ENCODE peak calls at places on chromosome 16, in seven cellular contexts. H, Q, K, C, Y, T and L are unnamed samples.

GRCh38 chr16:27520982-27521673 is 28.6 kb downstream of the GTF3C1 start:
- DNase-seq in T (no peak), H (peak; percentile 41), Y (peak; percentile 80), Q (peak; percentile 87), K (no peak), C (no peak), L (no peak)

GRCh38 chr16:87538594-87538993 is 45.8 kb upstream of the ZCCHC14 start:
- DNase-seq in Y (peak; percentile 85), T (no peak), K (no peak), H (no peak), Q (no peak), C (peak; percentile 96), L (no peak)

GRCh38 chr16:89174877-89175276 is 3.3 kb downstream of the CDH15 start:
- DNase-seq in C (no peak), H (peak; percentile 43), Q (no peak), K (no peak), T (no peak), Y (no peak), L (no peak)

GRCh38 chr16:1290032-1290431 is 19.4 kb upstream of the UBE2I start:
- DNase-seq in H (no peak), Y (no peak), T (no peak), C (peak; percentile 30), K (no peak), Q (no peak), L (no peak)

GRCh38 chr16:14301150-14302030 is 230.3 kb downstream of the MRTFB start:
- DNase-seq in H (no peak), Q (peak; percentile 57), Y (no peak), K (no peak), T (peak; percentile 18), C (peak; percentile 68), L (no peak)

GRCh38 chr16:89690392-89690901 is 4.0 kb downstream of the CDK10 start:
- DNase-seq in C (no peak), H (no peak), Q (no peak), Y (no peak), K (no peak), T (no peak), L (no peak)

GRCh38 chr16:55508941-55509920 is at the start of gene LPCAT2:
- DNase-seq in T (peak; percentile 73), Q (peak; percentile 82), Y (peak; percentile 92), K (peak; percentile 17), H (peak; percentile 86), C (peak; percentile 93), L (no peak)

GRCh38 chr16:12573730-12574383 is 229.8 kb downstream of the CPPED1 start:
- DNase-seq in H (peak; percentile 2), Q (peak; percentile 21), Y (no peak), K (no peak), T (peak; percentile 61), C (peak; percentile 43), L (no peak)

GRCh38 chr16:4580245-4580644 is 24.1 kb downstream of the C16orf96 start:
- DNase-seq in H (peak; percentile 11), K (no peak), Y (no peak), T (peak; percentile 87), Q (no peak), C (peak; percentile 56), L (no peak)

GRCh38 chr16:86363836-86364618 is 146.3 kb upstream of the FOXF1 start:
- DNase-seq in T (no peak), K (no peak), H (no peak), Y (no peak), Q (no peak), C (peak; percentile 15), L (no peak)

GRCh38 chr16:57145964-57146647 is 39.7 kb downstream of the PSME3IP1 start:
- DNase-seq in Y (no peak), Q (no peak), K (no peak), C (no peak), T (no peak), H (no peak), L (no peak)

GRCh38 chr16:80167657-80168056 is 373.1 kb upstream of the DYNLRB2 start:
- DNase-seq in T (peak; percentile 45), Y (no peak), Q (no peak), K (no peak), C (no peak), H (no peak), L (no peak)

GRCh38 chr16:11379420-11379819 is 34.2 kb downstream of the RMI2 start:
- DNase-seq in H (no peak), K (no peak), C (peak; percentile 43), T (peak; percentile 57), Q (no peak), Y (no peak), L (no peak)

GRCh38 chr16:27461483-27462171 is 59.7 kb downstream of the IL21R start:
- DNase-seq in T (no peak), K (no peak), Q (no peak), Y (no peak), C (no peak), H (peak; percentile 37), L (no peak)

GRCh38 chr16:83937922-83938875 is 14.8 kb upstream of the OSGIN1 start:
- DNase-seq in Q (no peak), H (no peak), K (no peak), Y (no peak), T (no peak), C (no peak), L (no peak)

GRCh38 chr16:7334801-7335560 is 2.3 kb downstream of the RBFOX1 start:
- DNase-seq in H (no peak), K (no peak), Q (no peak), Y (no peak), C (no peak), T (no peak), L (no peak)

GRCh38 chr16:8675183-8676159 is 1.1 kb downstream of the ABAT start:
- DNase-seq in T (no peak), K (no peak), Q (no peak), Y (no peak), C (peak; percentile 14), H (no peak), L (peak; percentile 27)

GRCh38 chr16:17068524-17068923 is 402.2 kb downstream of the XYLT1 start:
- DNase-seq in K (no peak), Y (no peak), H (no peak), C (no peak), Q (no peak), T (no peak), L (no peak)

GRCh38 chr16:67357561-67357960 is 30.9 kb downstream of the LRRC36 start:
- DNase-seq in Y (no peak), Q (no peak), C (no peak), K (no peak), H (no peak), T (no peak), L (no peak)

DNA sequence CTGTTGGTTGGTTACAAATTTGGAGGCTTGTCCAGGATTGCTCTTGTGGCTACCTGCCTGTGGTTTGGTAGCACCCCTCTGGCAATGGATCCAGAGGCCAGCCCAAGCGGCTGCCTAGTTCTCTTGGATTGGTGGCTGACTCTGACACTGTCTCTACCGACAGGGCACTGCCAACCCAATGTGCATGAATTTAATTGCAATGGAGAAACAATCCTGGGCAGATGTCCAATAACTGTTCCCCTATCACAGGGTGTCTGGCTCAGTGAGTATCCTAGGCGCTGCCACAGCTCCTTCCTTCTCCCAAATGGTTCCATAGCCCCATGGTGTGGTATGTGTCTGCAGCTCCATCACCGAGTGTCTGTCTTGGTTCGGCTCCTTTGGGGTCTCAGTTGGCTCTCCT is 19.5 kb downstream of the N4BP1 start:
- DNase-seq in C (no peak), Q (no peak), H (no peak), Y (no peak), K (no peak), T (no peak), L (no peak)
- H3K9me3 ChIP-seq in C (no peaks in the 10 kb centered on the region), Q (no peaks in the 10 kb centered on the region), H (no peaks in the 10 kb centered on the region), Y (no peaks in the 10 kb centered on the region), K (no peaks in the 10 kb centered on the region), T (peaks cover 16% of the 10 kb centered on the region), L (no peaks in the 10 kb centered on the region)

GRCh38 chr16:75169899-75170405 is 21.6 kb downstream of the ZFP1 start:
- DNase-seq in Y (no peak), K (no peak), C (no peak), T (no peak), H (no peak), Q (no peak), L (no peak)
- H3K9me3 ChIP-seq in Y (peaks cover 70% of the 10 kb centered on the region), K (peaks cover 31% of the 10 kb centered on the region), C (peaks cover 30% of the 10 kb centered on the region), T (peaks cover 32% of the 10 kb centered on the region), H (peaks cover 3% of the 10 kb centered on the region), Q (peaks cover 49% of the 10 kb centered on the region), L (peaks cover 22% of the 10 kb centered on the region)

GRCh38 chr16:35142147-35142808 is 1682.9 kb downstream of the TP53TG3F start:
- DNase-seq in H (no peak), C (no peak), T (no peak), K (no peak), Y (no peak), Q (no peak), L (no peak)

GRCh38 chr16:35142809-35143192 is 1683.4 kb downstream of the TP53TG3F start:
- DNase-seq in Y (no peak), K (no peak), C (no peak), Q (no peak), T (no peak), H (no peak), L (no peak)

GRCh38 chr16:35141303-35141702 is 1681.9 kb downstream of the TP53TG3F start:
- DNase-seq in H (no peak), T (no peak), K (no peak), Q (no peak), C (no peak), Y (no peak), L (no peak)

GRCh38 chr16:35144212-35144932 is 1685.0 kb downstream of the TP53TG3F start:
- DNase-seq in C (no peak), K (no peak), T (no peak), Y (no peak), Q (no peak), H (no peak), L (no peak)

DNA sequence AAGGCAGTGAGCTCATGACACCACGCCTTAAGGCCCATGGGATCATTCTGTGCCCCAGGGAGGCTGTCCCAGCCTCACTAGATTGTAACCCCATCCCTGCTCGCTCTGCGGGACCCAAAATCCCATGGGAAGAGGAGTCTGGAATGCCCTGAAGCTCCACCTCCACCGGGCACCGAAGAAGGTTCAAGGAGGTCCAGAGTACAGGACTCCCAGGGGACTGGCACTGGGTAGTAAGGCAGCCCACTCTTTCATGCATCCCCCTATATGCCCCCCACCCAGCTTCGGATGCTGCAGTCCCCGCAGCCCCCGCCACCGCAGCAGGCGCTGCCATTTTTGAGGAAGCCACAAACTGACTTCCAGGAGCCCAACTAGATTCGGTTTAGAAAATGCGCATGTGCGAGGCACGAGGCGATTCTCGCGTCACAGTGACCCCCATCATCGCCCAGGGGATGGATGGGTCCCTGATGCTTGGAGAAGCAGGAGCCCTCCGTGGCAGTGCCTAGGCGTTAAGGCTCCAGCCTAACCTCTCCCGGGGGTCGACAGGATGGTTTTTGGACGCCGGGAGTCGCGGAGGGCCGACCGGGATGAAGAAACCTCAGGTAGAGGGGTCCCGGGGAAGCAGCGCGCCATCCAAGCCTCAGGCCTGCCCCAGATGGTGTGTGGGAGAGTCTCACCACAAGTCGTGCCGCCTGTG is 1681.0 kb downstream of the TP53TG3F start:
- DNase-seq in K (no peak), H (no peak), C (no peak), Q (no peak), T (no peak), Y (no peak), L (no peak)
- H3K9me3 ChIP-seq in K (no peaks in the 10 kb centered on the region), H (no peaks in the 10 kb centered on the region), C (no peaks in the 10 kb centered on the region), Q (no peaks in the 10 kb centered on the region), T (no peaks in the 10 kb centered on the region), Y (no peaks in the 10 kb centered on the region), L (no peaks in the 10 kb centered on the region)

DNA sequence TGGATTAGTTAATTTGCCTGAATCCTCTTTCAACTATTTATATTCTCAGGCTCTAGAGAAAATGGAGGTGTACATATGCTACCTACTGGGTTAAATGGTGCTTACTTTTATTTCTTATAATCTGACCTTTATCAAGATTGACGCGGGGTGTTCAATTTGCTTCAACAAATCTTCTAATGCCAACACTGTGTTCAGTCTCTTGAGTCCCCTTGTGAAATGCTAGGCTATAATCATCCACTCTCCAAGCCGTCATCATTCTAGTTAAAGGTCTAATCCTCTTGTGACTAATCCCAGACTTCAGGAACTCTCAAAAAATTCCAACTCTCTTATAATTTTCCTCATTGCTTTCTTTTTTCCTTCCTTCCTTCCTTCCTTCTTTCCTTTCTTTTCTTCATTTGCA is 1396.2 kb downstream of the CDH8 start:
- DNase-seq in Q (no peak), Y (no peak), H (no peak), T (no peak), K (no peak), C (no peak), L (no peak)
- H3K9me3 ChIP-seq in Q (no peaks in the 10 kb centered on the region), Y (no peaks in the 10 kb centered on the region), H (no peaks in the 10 kb centered on the region), T (no peaks in the 10 kb centered on the region), K (no peaks in the 10 kb centered on the region), C (no peaks in the 10 kb centered on the region), L (no peaks in the 10 kb centered on the region)